ENCODE peak calls at places on chromosomes 7 and 10, in four cellular contexts. One of them, this sample, is unnamed.
A peak's percentile ranks its signal among the peaks of the same experiment; 100 is the strongest.

GRCh38 chr10:8985651-8986050 is 931.2 kb downstream of the GATA3 start:
- DNase-seq in GM23248: no peak
- DNase-seq in GM23338: no peak
- DNase-seq in SK-N-MC: no peak
- DNase-seq in this sample: no peak

GRCh38 chr7:111294494-111294893 is 203.6 kb downstream of the LRRN3 start:
- DNase-seq in GM23248: no peak
- DNase-seq in GM23338: no peak
- DNase-seq in SK-N-MC: no peak
- DNase-seq in this sample: no peak

GRCh38 chr7:105429746-105430612 is 41.3 kb upstream of the SRPK2 start:
- DNase-seq in GM23248: peak; percentile 57
- DNase-seq in GM23338: peak; percentile 61
- DNase-seq in SK-N-MC: peak; percentile 90
- DNase-seq in this sample: peak; percentile 48

GRCh38 chr7:99694201-99694911 is 14.6 kb upstream of the CYP3A5 start:
- DNase-seq in GM23248: no peak
- DNase-seq in GM23338: no peak
- DNase-seq in SK-N-MC: no peak
- DNase-seq in this sample: no peak

GRCh38 chr10:89088901-89089300 is 98.3 kb downstream of the FAS start:
- DNase-seq in GM23248: no peak
- DNase-seq in GM23338: no peak
- DNase-seq in SK-N-MC: no peak
- DNase-seq in this sample: no peak

GRCh38 chr7:85529197-85529596 is 342.3 kb upstream of the SEMA3D start:
- DNase-seq in GM23248: peak; percentile 72
- DNase-seq in GM23338: peak; percentile 9
- DNase-seq in SK-N-MC: no peak
- DNase-seq in this sample: no peak

GRCh38 chr10:110815354-110816004 is 56.2 kb upstream of the PDCD4 start:
- DNase-seq in GM23248: no peak
- DNase-seq in GM23338: no peak
- DNase-seq in SK-N-MC: no peak
- DNase-seq in this sample: no peak

GRCh38 chr10:59905066-59905734 is 1.2 kb downstream of the CCDC6 start:
- DNase-seq in GM23248: peak; percentile 57
- DNase-seq in GM23338: peak; percentile 80
- DNase-seq in SK-N-MC: no peak
- DNase-seq in this sample: no peak

GRCh38 chr7:102288285-102288930 is 1.7 kb downstream of the SH2B2 start:
- DNase-seq in GM23248: peak; percentile 28
- DNase-seq in GM23338: no peak
- DNase-seq in SK-N-MC: no peak
- DNase-seq in this sample: no peak

GRCh38 chr7:102289051-102289450 is 2.4 kb downstream of the SH2B2 start:
- DNase-seq in GM23248: no peak
- DNase-seq in GM23338: no peak
- DNase-seq in SK-N-MC: no peak
- DNase-seq in this sample: peak; percentile 25

GRCh38 chr7:102287082-102287464 is 405 bp downstream of the SH2B2 start:
- DNase-seq in GM23248: no peak
- DNase-seq in GM23338: no peak
- DNase-seq in SK-N-MC: no peak
- DNase-seq in this sample: no peak

GRCh38 chr7:102286237-102287081 is at the start of gene SH2B2:
- DNase-seq in GM23248: peak; percentile 79
- DNase-seq in GM23338: peak; percentile 76
- DNase-seq in SK-N-MC: peak; percentile 40
- DNase-seq in this sample: peak; percentile 52

GRCh38 chr7:102287465-102288146 is 938 bp downstream of the SH2B2 start:
- DNase-seq in GM23248: peak; percentile 57
- DNase-seq in GM23338: peak; percentile 76
- DNase-seq in SK-N-MC: no peak
- DNase-seq in this sample: no peak
- TF ChIP-seq EZH2 in GM23248: no peak
- TF ChIP-seq EZH2 in GM23338: no peak
- TF ChIP-seq EZH2 in SK-N-MC: no peak
- TF ChIP-seq EZH2 in this sample: no peak

GRCh38 chr10:84193327-84193726 is 1.0 kb upstream of the CDHR1 start:
- DNase-seq in GM23248: no peak
- DNase-seq in GM23338: no peak
- DNase-seq in SK-N-MC: no peak
- DNase-seq in this sample: no peak

GRCh38 chr10:84193846-84194423 is 402 bp upstream of the CDHR1 start:
- DNase-seq in GM23248: no peak
- DNase-seq in GM23338: no peak
- DNase-seq in SK-N-MC: no peak
- DNase-seq in this sample: no peak

GRCh38 chr10:84196083-84196482 is 1.7 kb downstream of the CDHR1 start:
- DNase-seq in GM23248: no peak
- DNase-seq in GM23338: no peak
- DNase-seq in SK-N-MC: no peak
- DNase-seq in this sample: peak; percentile 15

GRCh38 chr10:84195044-84195830 is 900 bp downstream of the CDHR1 start:
- DNase-seq in GM23248: no peak
- DNase-seq in GM23338: no peak
- DNase-seq in SK-N-MC: no peak
- DNase-seq in this sample: no peak

GRCh38 chr10:84194424-84195043 is at the start of gene CDHR1:
- DNase-seq in GM23248: peak; percentile 50
- DNase-seq in GM23338: peak; percentile 85
- DNase-seq in SK-N-MC: no peak
- DNase-seq in this sample: no peak
- TF ChIP-seq EZH2 in GM23248: peak; percentile 34
- TF ChIP-seq EZH2 in GM23338: no peak
- TF ChIP-seq EZH2 in SK-N-MC: no peak
- TF ChIP-seq EZH2 in this sample: no peak

GRCh38 chr7:31052841-31053601 is 913 bp downstream of the ADCYAP1R1 start:
- DNase-seq in GM23248: no peak
- DNase-seq in GM23338: peak; percentile 50
- DNase-seq in SK-N-MC: no peak
- DNase-seq in this sample: no peak
- TF ChIP-seq EZH2 in GM23248: no peak
- TF ChIP-seq EZH2 in GM23338: no peak
- TF ChIP-seq EZH2 in SK-N-MC: no peak
- TF ChIP-seq EZH2 in this sample: no peak

DNA sequence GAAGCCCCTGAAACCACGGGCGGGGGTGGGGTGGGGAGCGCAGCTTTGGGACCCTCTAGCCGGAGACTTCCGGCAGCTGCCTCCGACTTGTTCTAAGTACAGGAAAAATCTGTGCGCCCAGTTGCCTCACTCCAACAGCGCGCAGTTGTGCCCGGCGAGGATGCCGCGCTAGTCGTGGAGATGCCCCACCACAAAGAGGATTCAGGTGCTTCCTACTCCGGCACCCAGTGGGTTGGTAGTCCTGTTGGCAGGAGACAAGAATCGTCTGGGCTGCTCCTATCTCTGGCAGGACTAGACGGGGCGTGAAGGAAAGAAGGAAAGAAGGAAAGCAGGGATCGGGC is 461 bp upstream of the NPY start:
- DNase-seq in GM23248: no peak
- DNase-seq in GM23338: peak; percentile 61
- DNase-seq in SK-N-MC: no peak
- DNase-seq in this sample: peak; percentile 9
- TF ChIP-seq EZH2 in GM23248: no peak
- TF ChIP-seq EZH2 in GM23338: no peak
- TF ChIP-seq EZH2 in SK-N-MC: no peak
- TF ChIP-seq EZH2 in this sample: no peak

This sample was measured in DND-41.